ENCODE peak calls at places on chromosome 7, in eight cellular contexts. C is keratinocyte; K is CD8-positive, alpha-beta T cell; E is dorsolateral prefrontal cortex; G is neuronal stem cell; O is small intestine; Z is brain microvascular endothelial cell; Y is thoracic aorta. W is an unnamed sample.
A peak's percentile ranks its signal among the peaks of the same experiment; 100 is the strongest.

GRCh38 chr7:148959726-148960125 is 68.6 kb downstream of the PDIA4 start:
- DNase-seq in C (no peak), Z (no peak), G (no peak), E (no peak), O (no peak), K (no peak), Y (no peak), W (no peak)

GRCh38 chr7:69708857-69709256 is 110.6 kb downstream of the AUTS2 start:
- DNase-seq in O (no peak), K (no peak), Z (no peak), E (no peak), Y (no peak), G (no peak), C (no peak), W (no peak)

GRCh38 chr7:14381306-14381705 is 391.8 kb upstream of the ETV1 start:
- DNase-seq in G (no peak), K (no peak), C (no peak), E (no peak), Z (no peak), O (no peak), Y (no peak), W (no peak)

GRCh38 chr7:115319536-115319935 is 397.6 kb downstream of the MDFIC start:
- DNase-seq in O (no peak), E (no peak), K (no peak), Y (no peak), C (no peak), Z (no peak), G (no peak), W (no peak)

GRCh38 chr7:90596745-90597526 is 815 bp downstream of the CDK14 start:
- DNase-seq in K (no peak), G (peak; percentile 14), C (no peak), Z (peak; percentile 44), E (no peak), O (no peak), Y (no peak), W (no peak)

GRCh38 chr7:84455788-84456187 is 261.2 kb upstream of the SEMA3A start:
- DNase-seq in C (no peak), O (no peak), G (no peak), Y (no peak), Z (no peak), K (no peak), E (no peak), W (no peak)

GRCh38 chr7:111168182-111168581 is 77.3 kb downstream of the LRRN3 start:
- DNase-seq in O (no peak), G (no peak), K (no peak), Y (no peak), E (no peak), Z (peak; percentile 15), C (no peak), W (no peak)

GRCh38 chr7:28348631-28349030 is 63.7 kb upstream of the CREB5 start:
- DNase-seq in O (no peak), K (no peak), Y (no peak), C (no peak), G (no peak), E (no peak), Z (no peak), W (no peak)

GRCh38 chr7:99499713-99500636 is at the start of gene ZNF394:
- DNase-seq in G (peak; percentile 91), Z (peak; percentile 84), K (peak; percentile 86), Y (peak; percentile 71), E (peak; percentile 93), C (no peak), O (peak; percentile 93), W (peak; percentile 94)

GRCh38 chr7:32058017-32058416 is 12.2 kb downstream of the PDE1C start:
- DNase-seq in E (no peak), Z (no peak), O (no peak), G (no peak), K (no peak), Y (no peak), C (no peak), W (no peak)

GRCh38 chr7:47186316-47186715 is 395.6 kb downstream of the TNS3 start:
- DNase-seq in Z (no peak), O (no peak), G (no peak), C (no peak), K (no peak), Y (no peak), E (no peak), W (no peak)

GRCh38 chr7:139734395-139734794 is 43.4 kb downstream of the HIPK2 start:
- DNase-seq in C (peak; percentile 45), K (no peak), O (peak; percentile 23), E (no peak), G (no peak), Z (peak; percentile 99), Y (peak; percentile 80), W (peak; percentile 7)

GRCh38 chr7:82468435-82468834 is 24.9 kb upstream of the CACNA2D1 start:
- DNase-seq in O (peak; percentile 56), E (no peak), Y (no peak), G (no peak), Z (no peak), C (no peak), K (no peak), W (no peak)

GRCh38 chr7:20229652-20230500 is 12.7 kb upstream of the MACC1 start:
- DNase-seq in O (no peak), Y (no peak), C (no peak), E (no peak), G (no peak), Z (peak; percentile 83), K (no peak), W (no peak)

GRCh38 chr7:67462781-67463191 is 466.2 kb downstream of the TYW1 start:
- DNase-seq in E (no peak), Y (no peak), C (no peak), Z (no peak), K (no peak), O (no peak), G (no peak), W (peak; percentile 34)

GRCh38 chr7:43391518-43391917 is 191.4 kb upstream of the STK17A start:
- DNase-seq in K (no peak), Y (no peak), G (no peak), E (no peak), C (no peak), Z (no peak), O (no peak), W (no peak)

GRCh38 chr7:132666786-132667185 is 90.5 kb upstream of the PLXNA4 start:
- DNase-seq in Y (no peak), C (no peak), O (no peak), G (no peak), K (no peak), Z (no peak), E (no peak), W (no peak)

GRCh38 chr7:48182736-48183369 is 11.6 kb downstream of the ABCA13 start:
- DNase-seq in K (no peak), Z (peak; percentile 43), G (no peak), Y (no peak), E (no peak), O (no peak), C (no peak), W (no peak)

GRCh38 chr7:41701542-41701941 is 1.3 kb downstream of the INHBA start:
- DNase-seq in Z (no peak), C (no peak), K (no peak), Y (no peak), E (no peak), O (no peak), G (no peak), W (no peak)
- H3K4me3 ChIP-seq in Z (peak overlapping the region; percentile 82), C (peak overlapping the region; percentile 51), K (no peak overlapping the region), Y (peak overlapping the region; percentile 72), E (no peak overlapping the region), O (no peak overlapping the region), G (peak overlapping the region; percentile 17), W (no peak overlapping the region)

DNA sequence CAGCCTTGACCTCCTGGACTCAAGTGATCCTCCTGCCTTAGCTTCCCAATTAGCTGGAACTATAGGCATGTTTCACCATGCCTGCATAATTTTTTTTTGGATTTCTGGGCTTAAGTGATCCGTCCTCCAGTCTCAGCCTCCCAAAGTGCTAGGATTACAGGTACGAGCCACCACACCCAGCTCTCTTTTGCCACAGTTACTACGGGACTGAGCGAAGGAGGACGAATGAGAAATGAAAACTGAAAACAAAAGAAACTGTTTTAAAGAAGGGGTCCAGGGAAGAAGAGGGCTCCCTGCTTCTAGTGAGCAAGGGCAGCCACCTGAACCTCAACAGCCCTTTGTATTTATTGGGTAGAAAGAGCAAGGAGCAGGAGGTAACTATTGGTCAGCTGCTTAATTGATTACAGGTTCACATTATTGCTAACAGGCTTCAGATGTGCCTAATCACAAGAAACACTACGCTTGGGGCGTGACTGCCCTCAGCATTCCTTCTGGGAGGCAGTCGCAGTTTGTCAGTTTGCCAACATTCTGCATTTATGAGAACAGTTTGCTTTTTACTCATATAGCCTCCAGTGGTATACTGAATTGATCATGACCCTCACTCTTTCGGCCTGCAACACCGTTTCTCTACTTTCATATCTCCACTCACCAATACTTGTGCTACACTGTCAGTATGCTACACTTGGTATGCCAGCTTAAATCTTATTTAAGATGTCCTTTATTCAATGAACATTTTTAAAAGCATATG is 676.8 kb downstream of the DNAJB9 start:
- DNase-seq in Y (no peak), O (no peak), K (no peak), G (no peak), Z (peak; percentile 45), C (peak; percentile 28), E (no peak), W (no peak)
- H3K4me3 ChIP-seq in Y (no peak overlapping the region), O (no peak overlapping the region), K (no peak overlapping the region), G (no peak overlapping the region), Z (no peak overlapping the region), C (no peak overlapping the region), E (no peak overlapping the region), W (no peak overlapping the region)

GRCh38 chr7:25857376-25858067 is 294.5 kb upstream of the NFE2L3 start:
- DNase-seq in Z (no peak), Y (no peak), E (no peak), K (no peak), O (peak; percentile 47), G (no peak), C (no peak), W (peak; percentile 82)
- H3K4me3 ChIP-seq in Z (peak overlapping the region; percentile 54), Y (peak overlapping the region; percentile 68), E (peak overlapping the region; percentile 55), K (peak overlapping the region; percentile 35), O (peak overlapping the region; percentile 40), G (peak overlapping the region; percentile 57), C (peak overlapping the region; percentile 44), W (peak overlapping the region; percentile 28)

GRCh38 chr7:134892963-134893362 is 93.3 kb upstream of the AGBL3 start:
- DNase-seq in Y (no peak), C (no peak), Z (no peak), O (no peak), G (no peak), E (no peak), K (no peak), W (no peak)
- H3K4me3 ChIP-seq in Y (peak overlapping the region; percentile 62), C (peak overlapping the region; percentile 59), Z (peak overlapping the region; percentile 65), O (no peak overlapping the region), G (peak overlapping the region; percentile 53), E (peak overlapping the region; percentile 79), K (no peak overlapping the region), W (no peak overlapping the region)

DNA sequence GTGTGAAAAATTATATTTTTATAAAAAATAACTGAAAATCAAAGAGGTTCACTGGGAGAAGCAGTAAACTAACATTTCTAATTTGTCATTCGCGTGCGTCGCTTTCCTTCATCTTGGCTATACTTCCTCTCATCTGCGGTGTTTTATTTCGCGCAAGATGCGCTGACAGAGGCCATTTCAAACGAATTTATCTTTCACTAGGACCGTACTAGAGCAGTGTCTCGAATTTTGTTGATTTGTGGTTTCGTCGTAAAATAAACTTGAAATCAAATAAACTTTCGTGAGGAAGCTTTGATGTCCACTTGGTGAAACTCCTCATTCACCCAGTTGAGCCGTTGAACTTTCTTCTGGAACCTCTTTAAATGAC is 163.7 kb upstream of the PPP1R3A start:
- DNase-seq in Z (no peak), G (no peak), Y (no peak), C (no peak), E (no peak), O (peak; percentile 30), K (no peak), W (no peak)
- H3K4me3 ChIP-seq in Z (peak overlapping the region; percentile 66), G (no peak overlapping the region), Y (peak overlapping the region; percentile 79), C (no peak overlapping the region), E (peak overlapping the region; percentile 68), O (peak overlapping the region; percentile 51), K (no peak overlapping the region), W (peak overlapping the region; percentile 65)

GRCh38 chr7:16644624-16644986 is 949 bp downstream of the ANKMY2 start:
- DNase-seq in Z (peak; percentile 53), C (no peak), K (peak; percentile 51), Y (no peak), E (peak; percentile 52), O (peak; percentile 61), G (no peak), W (peak; percentile 75)
- H3K4me3 ChIP-seq in Z (peak overlapping the region; percentile 83), C (peak overlapping the region; percentile 98), K (peak overlapping the region; percentile 96), Y (peak overlapping the region; percentile 94), E (peak overlapping the region; percentile 96), O (peak overlapping the region; percentile 87), G (peak overlapping the region; percentile 98), W (peak overlapping the region; percentile 88)

W was measured in transverse colon.